ENCODE peak calls at places on chromosomes 3 and 15, in six cellular contexts. J is ovary, M is spleen, D is right atrium auricular region, V is GM23338, Y is colonic mucosa. Z is an unnamed sample.
A peak's percentile ranks its signal among the peaks of the same experiment; 100 is the strongest.

GRCh38 chr3:42345811-42346210 is 64.6 kb downstream of the LYZL4 start:
- DNase-seq in Y (no peak), D (no peak), J (no peak), V (no peak), M (no peak), Z (no peak)

GRCh38 chr3:56799251-56799882 is 2.4 kb downstream of the ARHGEF3 start:
- DNase-seq in V (peak; percentile 81), Y (no peak), J (no peak), M (no peak), D (no peak), Z (no peak)

GRCh38 chr3:49601358-49602048 is 47.2 kb downstream of the BSN start:
- DNase-seq in M (no peak), V (no peak), J (no peak), D (no peak), Y (no peak), Z (no peak)

GRCh38 chr3:148648685-148649352 is 48.9 kb upstream of the AGTR1 start:
- DNase-seq in J (no peak), D (no peak), V (no peak), M (no peak), Y (no peak), Z (no peak)

GRCh38 chr15:40751745-40752144 is 3.3 kb downstream of the RMDN3 start:
- DNase-seq in J (no peak), V (no peak), D (no peak), M (no peak), Y (no peak), Z (no peak)

GRCh38 chr15:56760186-56760585 is 26.9 kb upstream of the ZNF280D start:
- DNase-seq in J (no peak), Y (no peak), D (no peak), V (no peak), M (no peak), Z (no peak)

GRCh38 chr15:82750831-82751181 is 41.1 kb upstream of the AP3B2 start:
- DNase-seq in Y (no peak), J (no peak), V (peak; percentile 39), M (no peak), D (no peak), Z (no peak)

GRCh38 chr15:90851114-90851513 is 17.3 kb upstream of the FURIN start:
- DNase-seq in M (no peak), D (no peak), J (no peak), Y (no peak), V (no peak), Z (no peak)

GRCh38 chr3:72350761-72351505 is 497.3 kb downstream of the SHQ1 start:
- DNase-seq in Y (no peak), V (no peak), M (no peak), J (no peak), D (no peak), Z (no peak)

GRCh38 chr15:42457445-42458442 is 33.2 kb downstream of the ZNF106 start:
- DNase-seq in M (no peak), Y (peak; percentile 40), J (peak; percentile 76), V (peak; percentile 98), D (peak; percentile 85), Z (peak; percentile 21)

GRCh38 chr3:52123106-52123708 is 31.0 kb downstream of the POC1A start:
- DNase-seq in V (peak; percentile 81), Y (peak; percentile 70), D (peak; percentile 80), M (peak; percentile 92), J (peak; percentile 81), Z (peak; percentile 57)

GRCh38 chr3:72312339-72312738 is 527.4 kb upstream of the PROK2 start:
- DNase-seq in J (no peak), D (no peak), M (no peak), V (no peak), Y (no peak), Z (no peak)

GRCh38 chr15:100783760-100784492 is 95.7 kb upstream of the ALDH1A3 start:
- DNase-seq in V (no peak), D (peak; percentile 44), Y (peak; percentile 12), M (no peak), J (peak; percentile 14), Z (no peak)

GRCh38 chr3:196162679-196163078 is 48.5 kb downstream of the ZDHHC19 start:
- DNase-seq in M (peak; percentile 36), J (no peak), Y (no peak), D (no peak), V (no peak), Z (no peak)

GRCh38 chr3:194314669-194315068 is 36.5 kb downstream of the CPN2 start:
- DNase-seq in D (no peak), Y (no peak), J (peak; percentile 54), M (peak; percentile 38), V (no peak), Z (no peak)

GRCh38 chr3:178618197-178618596 is 82.0 kb downstream of the KCNMB2 start:
- DNase-seq in M (no peak), Y (no peak), J (no peak), D (no peak), V (no peak), Z (no peak)

GRCh38 chr15:28110416-28110975 is 11.4 kb upstream of the OCA2 start:
- DNase-seq in V (no peak), J (no peak), D (no peak), M (no peak), Y (no peak), Z (no peak)

GRCh38 chr15:80419546-80419945 is 15.4 kb downstream of the ARNT2 start:
- DNase-seq in M (no peak), V (no peak), D (no peak), Y (no peak), J (no peak), Z (no peak)

GRCh38 chr3:123258811-123259420 is 57.2 kb downstream of the SEC22A start:
- DNase-seq in Y (no peak), M (no peak), J (no peak), D (no peak), V (peak; percentile 51), Z (no peak)

GRCh38 chr3:47394140-47394855 is 13.5 kb downstream of the PTPN23 start:
- DNase-seq in D (no peak), Y (no peak), J (no peak), M (no peak), V (no peak), Z (no peak)

DNA sequence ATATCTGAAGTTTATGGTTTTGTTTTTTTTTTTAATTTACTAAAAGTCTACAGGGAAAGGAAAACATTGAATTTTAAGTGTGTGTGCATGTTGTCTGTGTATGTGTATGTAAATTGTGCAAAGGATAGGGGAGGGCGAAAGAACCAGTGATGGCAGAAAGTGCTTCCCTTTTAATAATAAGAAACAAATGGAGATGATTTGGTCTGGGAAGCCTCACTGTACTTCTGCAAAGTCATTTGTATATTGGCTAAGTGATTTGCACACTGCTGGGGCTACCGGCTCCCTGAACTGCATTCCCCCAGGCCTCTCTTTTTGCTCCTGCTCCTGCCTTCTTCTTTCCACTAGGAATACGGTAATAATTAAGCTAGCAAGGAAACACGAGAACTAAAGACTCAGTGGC is 101.2 kb downstream of the CD47 start:
- DNase-seq in V (no peak), M (no peak), Y (no peak), D (no peak), J (no peak), Z (no peak)
- H3K27ac ChIP-seq in V (no peak overlapping the region), M (no peak overlapping the region), Y (no peak overlapping the region), D (no peak overlapping the region), J (no peak overlapping the region), Z (no peak overlapping the region)

GRCh38 chr3:157572559-157573270 is 69.5 kb upstream of the VEPH1 start:
- DNase-seq in V (peak; percentile 88), J (no peak), Y (peak; percentile 36), M (no peak), D (no peak), Z (no peak)

GRCh38 chr3:157573281-157573680 is 70.1 kb upstream of the VEPH1 start:
- DNase-seq in M (no peak), J (no peak), V (no peak), D (no peak), Y (no peak), Z (no peak)

GRCh38 chr3:157574580-157574979 is 71.4 kb upstream of the VEPH1 start:
- DNase-seq in V (no peak), D (no peak), J (no peak), Y (no peak), M (no peak), Z (no peak)

DNA sequence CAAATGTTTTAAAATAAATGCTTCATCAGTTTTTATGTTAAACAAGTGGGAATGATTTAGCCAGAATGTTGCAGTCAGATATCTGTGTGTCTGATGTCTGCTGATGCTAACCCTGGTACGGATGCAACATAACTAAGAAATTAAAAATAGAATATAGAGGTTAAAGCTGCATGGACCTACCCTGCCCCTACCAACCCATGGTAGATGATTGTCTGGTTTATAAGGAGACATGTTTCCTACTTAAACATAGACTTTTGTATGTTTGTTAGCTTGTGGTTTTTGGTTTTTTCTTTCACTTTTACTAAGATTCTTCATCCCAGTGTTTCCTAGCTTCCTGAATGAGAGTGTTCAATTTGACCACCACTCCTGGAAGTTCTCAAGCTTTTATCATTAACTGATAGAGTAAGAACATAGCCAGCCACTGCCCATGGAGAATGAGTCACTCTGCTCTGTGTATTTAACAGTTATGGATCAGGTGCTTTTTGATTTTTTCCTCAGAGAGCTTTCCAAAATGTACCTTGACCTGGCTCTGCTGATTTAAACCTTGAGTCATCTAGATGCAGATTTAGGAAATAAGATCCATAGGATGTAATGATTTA is 70.7 kb upstream of the VEPH1 start:
- DNase-seq in J (no peak), M (no peak), Y (no peak), D (no peak), V (no peak), Z (no peak)
- H3K27ac ChIP-seq in J (no peak overlapping the region), M (no peak overlapping the region), Y (no peak overlapping the region), D (no peak overlapping the region), V (no peak overlapping the region), Z (no peak overlapping the region)

GRCh38 chr3:132979606-132980005 is 58.6 kb upstream of the TMEM108 start:
- DNase-seq in V (no peak), M (no peak), D (no peak), J (no peak), Y (no peak), Z (no peak)
- H3K27ac ChIP-seq in V (no peak overlapping the region), M (no peak overlapping the region), D (no peak overlapping the region), J (no peak overlapping the region), Y (no peak overlapping the region), Z (no peak overlapping the region)

DNA sequence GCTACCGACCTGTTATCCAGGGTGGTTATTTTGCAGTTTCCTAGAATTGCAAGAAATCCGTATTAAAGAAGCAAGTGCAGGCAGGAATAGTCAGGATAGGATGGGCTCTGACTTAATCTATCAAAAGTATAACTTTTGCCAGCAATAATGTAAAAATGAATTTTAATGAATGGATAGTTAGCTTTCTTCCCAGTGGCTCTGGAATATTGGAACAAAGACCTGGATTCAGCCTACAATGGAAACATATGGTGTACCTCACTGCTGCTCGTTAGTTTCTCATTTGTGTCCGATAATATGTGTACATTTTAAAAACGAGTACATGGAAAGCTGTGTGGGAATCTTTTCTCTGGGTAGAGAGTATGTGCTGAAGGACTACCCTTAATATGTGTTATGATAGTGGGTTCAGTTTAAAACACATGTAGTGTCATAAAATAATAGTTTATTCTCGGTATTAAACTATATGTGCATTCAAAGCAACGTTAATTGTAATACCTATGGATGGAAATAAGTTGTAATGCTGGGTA is 805 bp downstream of the SERPINI1 start:
- DNase-seq in V (no peak), J (no peak), M (no peak), D (no peak), Y (no peak), Z (no peak)
- H3K27ac ChIP-seq in V (peak overlapping the region; percentile 75), J (no peak overlapping the region), M (no peak overlapping the region), D (no peak overlapping the region), Y (peak overlapping the region; percentile 95), Z (no peak overlapping the region)

GRCh38 chr15:62415498-62415897 is 250.4 kb upstream of the C2CD4B start:
- DNase-seq in V (no peak), D (no peak), Y (no peak), J (no peak), M (no peak), Z (no peak)
- H3K27ac ChIP-seq in V (peak overlapping the region; percentile 55), D (no peak overlapping the region), Y (no peak overlapping the region), J (no peak overlapping the region), M (no peak overlapping the region), Z (no peak overlapping the region)

Z was measured in caudate nucleus.